ENCODE peak calls at places on chromosomes 11 and 22, in four cellular contexts. N is BE2C; S is H9; P is CD8-positive, alpha-beta T cell. D is an unnamed sample.

GRCh38 chr11:26715133-26715532 is 6.7 kb downstream of the SLC5A12 start:
- DNase-seq in N (no peak), S (no peak), P (no peak), D (peak; percentile 62)

GRCh38 chr11:71068963-71069362 is 183.4 kb downstream of the SHANK2 start:
- DNase-seq in N (no peak), S (no peak), P (no peak), D (no peak)

GRCh38 chr11:129090056-129090455 is 102.1 kb downstream of the ARHGAP32 start:
- DNase-seq in N (no peak), S (no peak), P (no peak), D (no peak)

GRCh38 chr11:92880391-92880790 is 89.1 kb upstream of the MTNR1B start:
- DNase-seq in N (no peak), S (no peak), P (no peak), D (no peak)

GRCh38 chr11:120068114-120068573 is 69.8 kb downstream of the TRIM29 start:
- DNase-seq in N (peak; percentile 66), S (peak; percentile 15), P (no peak), D (no peak)

GRCh38 chr11:105573091-105573490 is 36.8 kb upstream of the GRIA4 start:
- DNase-seq in N (no peak), S (no peak), P (no peak), D (no peak)

GRCh38 chr22:24423519-24424000 is 3.8 kb upstream of the ADORA2A start:
- DNase-seq in N (no peak), S (peak; percentile 68), P (peak; percentile 72), D (peak; percentile 73)

GRCh38 chr11:57340228-57340627 is 2.1 kb downstream of the P2RX3 start:
- DNase-seq in N (peak; percentile 60), S (peak; percentile 74), P (no peak), D (no peak)

GRCh38 chr11:72233773-72234513 is 9.4 kb downstream of the INPPL1 start:
- DNase-seq in N (no peak), S (no peak), P (no peak), D (peak; percentile 31)

GRCh38 chr11:134905513-134905912 is 493.5 kb upstream of the B3GAT1 start:
- DNase-seq in N (no peak), S (no peak), P (no peak), D (no peak)

GRCh38 chr11:21316591-21316990 is 647.2 kb downstream of the NELL1 start:
- DNase-seq in N (no peak), S (no peak), P (no peak), D (no peak)

GRCh38 chr11:115535781-115536180 is 31.6 kb upstream of the CADM1 start:
- DNase-seq in N (no peak), S (no peak), P (no peak), D (no peak)

GRCh38 chr22:35076648-35077047 is 10.7 kb downstream of the ISX start:
- DNase-seq in N (no peak), S (no peak), P (no peak), D (no peak)

GRCh38 chr11:44011797-44012196 is 36.0 kb upstream of the ACCSL start:
- DNase-seq in N (no peak), S (no peak), P (no peak), D (peak; percentile 24)

GRCh38 chr22:17785185-17786184 is 11.2 kb upstream of the BID start:
- DNase-seq in N (no peak), S (peak; percentile 88), P (peak; percentile 79), D (peak; percentile 90)

GRCh38 chr11:2795491-2795991 is 90.0 kb downstream of the CDKN1C start:
- DNase-seq in N (peak; percentile 1), S (no peak), P (no peak), D (no peak)

GRCh38 chr11:83093634-83094033 is 21.9 kb upstream of the RAB30 start:
- DNase-seq in N (no peak), S (no peak), P (no peak), D (no peak)

GRCh38 chr11:2732940-2733628 is 33.3 kb upstream of the KCNQ1OT1 start:
- DNase-seq in N (no peak), S (no peak), P (no peak), D (no peak)

GRCh38 chr22:30694638-30695350 is at the start of gene OSBP2:
- DNase-seq in N (peak; percentile 59), S (peak; percentile 45), P (peak; percentile 31), D (no peak)

GRCh38 chr11:66720899-66721470 is 8.0 kb downstream of the SPTBN2 start:
- DNase-seq in N (no peak), S (no peak), P (no peak), D (no peak)

GRCh38 chr11:12235549-12235944 is 125.2 kb downstream of the MICAL2 start:
- DNase-seq in N (no peak), S (no peak), P (no peak), D (no peak)

GRCh38 chr11:119306373-119306890 is 10.5 kb downstream of the MCAM start:
- DNase-seq in N (no peak), S (no peak), P (peak; percentile 61), D (no peak)

GRCh38 chr11:47668665-47669064 is 26.3 kb upstream of the MTCH2 start:
- DNase-seq in N (no peak), S (no peak), P (no peak), D (no peak)

GRCh38 chr11:112555491-112556364 is 295.1 kb upstream of the PLET1 start:
- DNase-seq in N (peak; percentile 74), S (peak; percentile 79), P (peak; percentile 62), D (peak; percentile 75)

GRCh38 chr11:15327786-15328231 is 213.1 kb downstream of the INSC start:
- DNase-seq in N (peak; percentile 68), S (peak; percentile 87), P (no peak), D (peak; percentile 83)

GRCh38 chr11:78292109-78292803 is 103.5 kb downstream of the USP35 start:
- DNase-seq in N (no peak), S (no peak), P (no peak), D (no peak)

GRCh38 chr22:31504282-31504681 is 7.9 kb downstream of the SFI1 start:
- DNase-seq in N (no peak), S (no peak), P (no peak), D (no peak)

GRCh38 chr11:108122166-108122628 is 830 bp downstream of the ACAT1 start:
- DNase-seq in N (no peak), S (no peak), P (no peak), D (no peak)

GRCh38 chr22:46322711-46323110 is 12.8 kb upstream of the TRMU start:
- DNase-seq in N (no peak), S (no peak), P (no peak), D (no peak)

GRCh38 chr11:118005224-118006152 is 19.3 kb downstream of the IL10RA start:
- DNase-seq in N (no peak), S (no peak), P (no peak), D (no peak)

GRCh38 chr11:111422494-111423249 is 43.6 kb upstream of the POU2AF1 start:
- DNase-seq in N (peak; percentile 54), S (peak; percentile 88), P (peak; percentile 43), D (peak; percentile 75)

GRCh38 chr11:4903484-4903883 is at the start of gene OR51A7:
- DNase-seq in N (no peak), S (no peak), P (no peak), D (no peak)

GRCh38 chr22:17303840-17304779 is 65.2 kb upstream of the CECR2 start:
- DNase-seq in N (no peak), S (no peak), P (peak; percentile 14), D (peak; percentile 56)

DNA sequence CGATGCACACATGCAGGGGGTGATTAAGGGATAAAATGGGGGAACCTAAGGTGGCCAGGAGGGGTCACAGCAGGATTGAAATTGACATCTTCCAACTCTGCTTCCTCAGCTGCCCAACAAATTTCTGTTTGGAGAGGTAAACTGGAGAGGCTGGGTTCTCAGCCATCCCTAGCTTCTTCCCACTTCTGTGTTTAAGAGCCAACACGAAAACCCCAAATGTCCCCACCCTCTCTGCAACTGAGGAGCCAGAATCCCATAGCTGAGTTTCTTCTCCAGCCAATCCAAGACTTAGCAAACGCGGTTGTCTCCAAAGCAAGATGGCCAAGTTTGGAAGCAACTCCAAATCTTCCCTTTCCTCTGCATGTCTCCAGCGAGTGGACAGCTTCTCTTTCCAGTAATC is 539.1 kb downstream of the MIAT start:
- DNase-seq in N (no peak), S (no peak), P (no peak), D (no peak)
- TF ChIP-seq CTCF in N (no peak), S (no peak), P (no peak), D (no peak)

GRCh38 chr22:36339171-36340065 is 48.3 kb downstream of the MYH9 start:
- DNase-seq in N (no peak), S (no peak), P (no peak), D (no peak)
- H3K4me1 ChIP-seq in N (peaks cover 15% of the 10 kb centered on the region), S (no peaks in the 10 kb centered on the region), P (peaks cover 98% of the 10 kb centered on the region), D (peaks cover 84% of the 10 kb centered on the region)

GRCh38 chr11:130711193-130711592 is 205.1 kb downstream of the SNX19 start:
- DNase-seq in N (no peak), S (no peak), P (no peak), D (no peak)
- TF ChIP-seq CTCF in N (no peak), S (no peak), P (no peak), D (no peak)

GRCh38 chr22:38310518-38311330 is 6.5 kb downstream of the CSNK1E start:
- DNase-seq in N (peak; percentile 49), S (no peak), P (no peak), D (no peak)
- H3K4me1 ChIP-seq in N (peaks cover 15% of the 10 kb centered on the region), S (peaks cover 6% of the 10 kb centered on the region), P (peaks cover 32% of the 10 kb centered on the region), D (peaks cover under 1% of the 10 kb centered on the region)

DNA sequence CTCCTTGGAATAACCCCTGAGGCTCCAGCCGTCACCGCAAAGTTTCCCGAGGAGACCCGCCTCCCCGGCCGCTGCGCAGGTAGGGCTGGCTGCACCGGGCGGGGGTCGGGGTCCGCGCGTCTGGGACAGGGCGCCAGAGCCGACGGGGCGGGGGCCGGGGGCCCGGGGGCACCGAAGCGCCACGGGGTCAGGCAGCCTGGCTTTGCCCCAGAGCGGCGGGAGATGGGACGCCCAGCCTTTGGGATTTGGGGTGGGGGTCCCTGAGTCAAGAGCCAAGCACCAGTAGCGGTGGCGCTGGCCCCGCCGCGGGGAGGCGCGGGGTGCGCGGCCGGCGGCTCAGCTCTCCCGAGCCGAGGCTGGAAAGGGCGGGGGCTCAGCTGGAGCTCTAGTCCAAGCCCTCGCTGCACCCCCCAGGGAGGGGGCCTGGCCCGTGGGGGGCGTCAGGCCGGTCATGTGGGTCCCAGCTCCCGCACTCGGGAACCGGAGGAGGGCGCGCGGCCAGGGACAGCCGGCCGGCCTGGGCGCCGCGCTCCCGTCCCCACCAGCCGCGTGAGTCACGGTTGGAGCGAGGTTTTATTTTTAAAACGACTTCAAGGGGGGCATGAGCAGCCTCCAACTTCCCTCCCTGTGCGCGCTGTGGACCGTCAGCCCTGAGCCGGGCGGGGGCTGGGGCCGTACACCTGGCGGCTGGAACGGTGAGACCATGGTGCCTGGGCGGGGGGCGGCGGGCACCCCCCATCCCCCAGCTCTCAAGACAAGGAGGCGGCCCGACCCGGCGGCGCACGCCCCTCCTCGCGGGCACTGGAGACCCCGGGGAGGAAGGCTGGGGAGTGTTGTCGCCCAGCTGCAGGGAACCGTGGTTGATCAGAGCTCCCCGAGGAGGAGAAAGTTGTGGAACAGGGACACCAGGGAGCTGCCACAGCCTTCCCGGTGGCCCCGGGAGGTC is 623 bp downstream of the FLRT1 start:
- DNase-seq in N (no peak), S (no peak), P (no peak), D (no peak)
- TF ChIP-seq CTCF in N (no peak), S (no peak), P (no peak), D (no peak)

DNA sequence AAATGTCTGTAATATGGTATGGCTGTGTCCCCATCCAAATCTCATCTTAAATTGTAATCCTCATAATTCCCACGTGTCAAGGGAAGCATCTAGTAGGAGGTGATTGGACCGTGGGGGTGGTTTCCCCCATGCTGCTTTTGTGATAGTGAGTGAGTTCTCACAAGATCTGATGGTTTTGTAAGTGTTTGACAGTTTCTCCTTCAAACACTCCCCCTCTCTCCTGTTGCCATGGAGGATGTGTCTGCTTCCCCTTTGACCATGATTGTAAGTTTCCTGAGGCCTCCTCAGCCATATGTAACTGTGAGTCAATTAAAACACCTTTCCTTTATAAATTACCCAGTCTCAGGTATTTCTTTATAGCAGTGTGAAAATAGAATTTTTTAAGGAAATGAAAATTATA is 31.1 kb upstream of the CD44 start:
- DNase-seq in N (no peak), S (no peak), P (no peak), D (no peak)
- H3K4me1 ChIP-seq in N (no peaks in the 10 kb centered on the region), S (no peaks in the 10 kb centered on the region), P (peaks cover 42% of the 10 kb centered on the region), D (peaks cover 7% of the 10 kb centered on the region)

GRCh38 chr22:44207981-44208317 is 27.2 kb downstream of the PARVG start:
- DNase-seq in N (no peak), S (no peak), P (no peak), D (no peak)
- TF ChIP-seq CTCF in N (no peak), S (no peak), P (no peak), D (no peak)